ENCODE peak calls at places on chromosomes 12 and 14, in seven cellular contexts. D, Q, S, K, I, A and W are unnamed samples.

GRCh38 chr12:26648584-26648983 is 184.4 kb downstream of the ITPR2 start:
- DNase-seq in A (no peak), Q (no peak), I (no peak), S (no peak), K (peak), D (no peak), W (no peak)

GRCh38 chr12:50052544-50052943 is 4.9 kb upstream of the ASIC1 start:
- DNase-seq in I (no peak), S (no peak), K (no peak), Q (no peak), D (no peak), A (no peak), W (no peak)

GRCh38 chr12:98355322-98355721 is 160.1 kb upstream of the TMPO start:
- DNase-seq in S (no peak), A (no peak), D (no peak), K (peak), Q (no peak), I (no peak), W (no peak)

GRCh38 chr14:105169776-105170655 is 1.4 kb upstream of the JAG2 start:
- DNase-seq in I (no peak), S (no peak), Q (no peak), D (no peak), K (no peak), A (no peak), W (no peak)

GRCh38 chr14:50064993-50065392 is 51.4 kb downstream of the VCPKMT start:
- DNase-seq in K (peak), Q (peak), A (no peak), S (no peak), I (no peak), D (peak), W (no peak)

GRCh38 chr12:84198294-84198946 is 714.2 kb downstream of the SLC6A15 start:
- DNase-seq in D (no peak), S (no peak), Q (no peak), K (no peak), I (no peak), A (no peak), W (no peak)

GRCh38 chr12:105204916-105205315 is 31.1 kb downstream of the APPL2 start:
- DNase-seq in I (no peak), A (no peak), Q (no peak), K (peak), D (peak), S (no peak), W (no peak)

GRCh38 chr12:106919910-106920544 is 35.7 kb upstream of the TMEM263 start:
- DNase-seq in S (no peak), D (peak), A (no peak), I (no peak), Q (no peak), K (peak), W (no peak)

GRCh38 chr14:28656704-28657255 is 109.8 kb upstream of the FOXG1 start:
- DNase-seq in S (no peak), Q (no peak), A (no peak), I (no peak), D (no peak), K (peak), W (no peak)

GRCh38 chr12:103832048-103832798 is 8.8 kb downstream of the NT5DC3 start:
- DNase-seq in I (no peak), K (no peak), S (no peak), Q (no peak), D (no peak), A (no peak), W (no peak)

GRCh38 chr12:72144553-72144952 is 127.6 kb upstream of the TRHDE start:
- DNase-seq in K (no peak), Q (no peak), D (no peak), I (no peak), A (no peak), S (no peak), W (no peak)

GRCh38 chr12:72139411-72139810 is 132.8 kb upstream of the TRHDE start:
- DNase-seq in D (no peak), S (no peak), Q (no peak), A (no peak), K (no peak), I (no peak), W (no peak)

GRCh38 chr12:72136792-72137191 is 135.4 kb upstream of the TRHDE start:
- DNase-seq in D (no peak), I (no peak), A (no peak), Q (no peak), K (no peak), S (no peak), W (no peak)

GRCh38 chr12:72146495-72146894 is 125.7 kb upstream of the TRHDE start:
- DNase-seq in Q (no peak), D (no peak), S (no peak), A (no peak), K (no peak), I (no peak), W (no peak)

DNA sequence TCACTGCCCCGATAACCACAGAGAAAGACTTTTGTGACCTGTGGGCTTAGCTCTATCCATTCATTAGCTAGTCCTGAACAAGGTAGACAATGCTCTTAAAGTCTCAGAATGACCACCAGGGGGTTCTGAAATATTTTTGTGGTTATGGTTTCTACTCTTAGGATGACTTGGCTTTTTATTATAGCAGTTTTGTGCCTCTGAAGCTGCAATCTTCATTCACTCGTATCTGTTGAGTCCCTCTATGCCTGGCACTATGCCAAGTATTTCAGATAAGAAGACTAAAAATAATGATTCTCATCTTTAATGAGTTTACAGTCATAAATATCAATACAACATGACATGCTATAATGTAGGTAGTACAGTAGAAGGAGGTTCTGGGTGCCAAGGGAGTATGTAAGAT is 130.8 kb upstream of the TRHDE start:
- DNase-seq in D (no peak), K (peak), S (no peak), Q (no peak), A (no peak), I (no peak), W (no peak)
- TF ChIP-seq CTCF in D (no peak), K (no peak), S (no peak), Q (peak), A (no peak), I (no peak), W (no peak)

DNA sequence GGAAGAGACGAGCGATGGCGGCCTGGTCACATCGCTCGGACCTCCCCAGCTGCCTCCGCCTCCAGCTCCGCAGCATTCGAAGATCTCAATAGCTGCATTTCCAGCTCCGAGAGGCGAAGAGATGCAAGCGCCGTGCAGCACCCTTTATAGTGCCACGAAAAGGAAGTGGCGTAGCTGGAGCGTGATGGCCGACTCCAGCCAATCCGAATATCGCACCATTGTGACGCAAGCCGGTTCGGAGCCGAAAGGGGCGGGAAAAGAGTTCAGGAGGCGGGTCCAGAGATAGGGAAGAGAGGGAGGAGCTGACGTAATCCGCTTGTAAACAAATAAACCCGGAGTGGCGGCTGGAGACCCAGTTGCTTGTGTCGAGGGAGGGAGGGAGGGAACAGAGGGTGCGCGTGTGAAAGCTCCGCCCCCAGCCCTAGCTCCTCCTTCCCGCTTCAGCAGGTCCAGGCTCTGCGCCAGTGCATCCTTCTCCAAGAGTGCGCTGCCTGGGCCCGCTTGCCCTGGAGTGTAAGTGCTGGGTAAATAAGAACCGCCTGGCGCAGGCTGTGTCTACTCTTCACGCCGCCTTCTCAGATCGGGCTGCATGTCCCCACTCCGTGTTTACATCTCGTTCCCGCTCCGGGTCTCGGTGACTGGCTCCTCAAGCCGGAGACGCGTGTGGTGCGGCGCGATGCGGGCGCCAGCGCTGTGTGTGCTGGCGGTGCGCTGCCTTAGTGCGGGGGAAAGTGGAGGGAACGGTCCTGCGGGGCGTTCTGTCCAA is at the start of gene BTG1:
- DNase-seq in S (peak), A (peak), D (peak), K (peak), I (peak), Q (peak), W (peak)
- TF ChIP-seq CTCF in S (peak), A (no peak), D (no peak), K (no peak), I (no peak), Q (no peak), W (no peak)

GRCh38 chr14:24296341-24297157 is 3.0 kb downstream of the DHRS1 start:
- DNase-seq in D (peak), S (no peak), I (peak), Q (no peak), A (peak), K (peak), W (peak)

GRCh38 chr14:24298892-24299254 is 707 bp downstream of the DHRS1 start:
- DNase-seq in I (no peak), S (no peak), A (no peak), K (peak), Q (no peak), D (peak), W (no peak)

GRCh38 chr14:24299255-24300191 is at the start of the genes DHRS1 and NOP9:
- DNase-seq in A (peak), Q (peak), K (peak), I (peak), S (peak), D (peak), W (peak)

GRCh38 chr14:24300326-24300980 is 803 bp downstream of the NOP9 start:
- DNase-seq in Q (no peak), D (no peak), S (no peak), K (no peak), I (no peak), A (no peak), W (no peak)

DNA sequence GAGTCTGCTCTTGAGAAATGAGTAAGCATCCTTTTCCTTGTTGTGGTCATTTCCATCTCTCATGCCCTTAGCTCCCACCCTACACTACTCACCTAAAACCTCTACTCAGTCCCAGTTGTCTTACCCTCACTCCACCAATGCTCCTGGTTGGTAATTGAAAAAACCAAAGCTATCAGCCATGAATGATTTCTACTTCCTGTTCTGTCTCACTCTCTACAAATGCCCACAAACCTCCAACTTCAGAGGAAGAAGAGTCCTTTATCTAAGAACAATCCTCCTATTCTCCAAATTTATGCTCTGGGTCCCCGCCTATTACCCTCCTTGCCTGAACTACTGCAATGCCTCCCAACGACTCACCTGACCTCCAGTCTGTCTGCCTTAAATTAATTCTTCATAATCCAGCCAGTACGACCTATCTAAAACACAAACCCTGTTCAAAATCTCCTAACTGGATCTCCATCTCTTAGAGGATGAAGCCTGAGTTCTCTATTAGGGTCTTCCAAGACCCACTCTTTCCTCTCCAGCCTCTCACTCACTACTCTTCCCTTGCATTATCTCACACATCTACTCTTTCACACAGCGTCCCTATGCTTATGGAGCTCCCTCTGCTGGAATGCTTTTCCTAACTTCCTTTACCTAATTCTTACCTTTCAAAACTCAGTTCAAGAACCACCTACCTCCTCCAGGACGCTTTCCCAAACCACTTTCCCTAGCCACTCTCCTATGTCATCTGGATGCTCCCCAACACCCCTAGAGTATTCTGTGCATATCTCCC is 2.2 kb downstream of the DHRS1 start:
- DNase-seq in I (no peak), Q (no peak), D (no peak), A (no peak), S (no peak), K (no peak), W (no peak)
- TF ChIP-seq CTCF in I (peak), Q (peak), D (no peak), A (no peak), S (no peak), K (peak), W (peak)

GRCh38 chr14:103905861-103906456 is 22.3 kb upstream of the TDRD9 start:
- DNase-seq in Q (no peak), K (no peak), S (no peak), I (no peak), A (peak), D (peak), W (no peak)
- TF ChIP-seq CTCF in Q (no peak), K (peak), S (no peak), I (no peak), A (no peak), D (peak), W (peak)

GRCh38 chr12:52541709-52542108 is 11.2 kb downstream of the KRT71 start:
- DNase-seq in A (no peak), K (no peak), D (no peak), S (no peak), I (no peak), Q (no peak), W (no peak)

GRCh38 chr12:52542785-52543318 is 10.1 kb downstream of the KRT71 start:
- DNase-seq in K (no peak), A (no peak), D (no peak), I (no peak), Q (no peak), S (no peak), W (no peak)

GRCh38 chr12:52543985-52544888 is 8.7 kb downstream of the KRT71 start:
- DNase-seq in S (no peak), A (no peak), Q (no peak), D (no peak), K (peak), I (no peak), W (no peak)

GRCh38 chr12:52540531-52540930 is 12.4 kb downstream of the KRT71 start:
- DNase-seq in K (no peak), I (no peak), Q (no peak), S (no peak), A (no peak), D (no peak), W (no peak)

GRCh38 chr12:52542157-52542556 is 10.8 kb downstream of the KRT71 start:
- DNase-seq in S (no peak), Q (no peak), A (no peak), I (no peak), D (no peak), K (no peak), W (no peak)
- TF ChIP-seq CTCF in S (no peak), Q (no peak), A (no peak), I (no peak), D (no peak), K (no peak), W (no peak)

DNA sequence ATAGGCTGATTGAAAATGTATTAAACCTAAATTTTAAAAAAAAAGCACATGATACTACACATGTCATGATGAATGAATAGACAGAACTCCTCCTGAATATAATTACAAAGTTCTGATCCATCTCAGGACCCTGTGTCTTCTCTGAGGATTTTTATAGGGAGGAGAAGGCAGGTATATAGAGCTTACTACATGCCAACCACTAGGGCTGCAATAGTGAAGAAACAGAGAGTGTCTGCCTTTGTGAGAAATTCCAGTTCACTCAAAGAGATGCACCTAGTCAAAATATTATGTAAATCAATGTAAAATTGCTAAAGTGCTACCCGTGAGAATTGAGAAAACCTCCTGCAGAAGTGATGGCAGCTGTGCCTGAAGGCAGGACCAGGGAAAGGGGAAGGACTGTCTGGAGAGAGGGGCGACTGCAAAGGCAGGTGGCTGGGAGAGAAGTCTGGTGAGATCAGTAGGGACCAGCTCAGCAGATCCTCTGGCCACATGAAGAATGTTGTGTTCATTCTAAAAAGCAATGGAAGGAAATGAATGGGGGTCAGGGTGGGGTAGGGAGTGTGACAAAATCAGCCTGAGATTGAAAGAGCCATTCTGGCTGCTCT is 15.1 kb downstream of the ABHD4 start:
- DNase-seq in S (no peak), K (peak), A (no peak), Q (no peak), D (no peak), I (no peak), W (no peak)
- TF ChIP-seq CTCF in S (no peak), K (peak), A (no peak), Q (no peak), D (no peak), I (no peak), W (no peak)

DNA sequence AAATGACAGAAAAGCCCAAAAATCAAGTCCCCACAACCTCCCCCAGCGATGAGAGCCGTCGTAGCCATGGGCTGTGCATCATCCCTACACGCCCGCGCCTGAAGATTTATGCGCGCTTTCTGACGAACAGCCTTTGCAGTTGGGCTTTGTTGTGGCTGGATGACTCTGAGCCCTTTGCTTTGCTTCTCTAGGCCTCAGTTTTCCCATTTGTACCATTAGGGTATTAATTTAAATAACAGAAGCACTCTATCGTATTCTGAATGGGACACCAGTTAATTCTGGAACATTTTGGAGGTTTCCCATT is 24.2 kb downstream of the SFSWAP start:
- DNase-seq in Q (no peak), I (no peak), S (no peak), D (no peak), K (no peak), A (no peak), W (no peak)
- TF ChIP-seq CTCF in Q (no peak), I (no peak), S (no peak), D (no peak), K (no peak), A (no peak), W (no peak)